ENCODE peak calls at places on chromosomes 11 and 22, in four cellular contexts. F, N, V and U are unnamed samples.

GRCh38 chr11:126403039-126403438 is 47.6 kb downstream of the ST3GAL4 start:
- DNase-seq in F (no peak), N (no peak), V (no peak), U (no peak)

GRCh38 chr11:123594188-123594901 is 60.1 kb downstream of the SCN3B start:
- DNase-seq in F (no peak), N (no peak), V (no peak), U (no peak)

GRCh38 chr11:134654161-134654915 is 242.3 kb upstream of the B3GAT1 start:
- DNase-seq in F (no peak), N (no peak), V (peak; percentile 35), U (no peak)

GRCh38 chr22:18955696-18956095 is 19.6 kb upstream of the PRODH start:
- DNase-seq in F (no peak), N (peak; percentile 63), V (no peak), U (no peak)

GRCh38 chr11:17407575-17407974 is 19.1 kb upstream of the KCNJ11 start:
- DNase-seq in F (no peak), N (no peak), V (no peak), U (no peak)

GRCh38 chr22:49161002-49161850 is 666.4 kb downstream of the BRD1 start:
- DNase-seq in F (no peak), N (peak; percentile 72), V (no peak), U (no peak)

GRCh38 chr22:47575291-47575690 is 812.8 kb downstream of the TBC1D22A start:
- DNase-seq in F (no peak), N (peak; percentile 32), V (no peak), U (no peak)

GRCh38 chr11:22795914-22796313 is 33.7 kb downstream of the SVIP start:
- DNase-seq in F (no peak), N (no peak), V (no peak), U (no peak)

GRCh38 chr11:2810401-2811205 is 75.0 kb downstream of the CDKN1C start:
- DNase-seq in F (no peak), N (peak; percentile 71), V (no peak), U (no peak)

GRCh38 chr11:2796091-2796490 is 89.5 kb downstream of the CDKN1C start:
- DNase-seq in F (no peak), N (peak; percentile 52), V (no peak), U (no peak)

GRCh38 chr11:123203934-123204333 is 8.9 kb upstream of the CLMP start:
- DNase-seq in F (no peak), N (no peak), V (no peak), U (no peak)

GRCh38 chr11:75450826-75451783 is 18.1 kb upstream of the KLHL35 start:
- DNase-seq in F (no peak), N (no peak), V (peak; percentile 41), U (no peak)

GRCh38 chr11:19444231-19444630 is 203.5 kb upstream of the E2F8 start:
- DNase-seq in F (no peak), N (no peak), V (no peak), U (no peak)

GRCh38 chr11:14078941-14079522 is 116.5 kb downstream of the SPON1 start:
- DNase-seq in F (no peak), N (no peak), V (peak; percentile 24), U (no peak)

GRCh38 chr22:41248314-41248713 is 7.6 kb upstream of the CHADL start:
- DNase-seq in F (no peak), N (no peak), V (no peak), U (no peak)

GRCh38 chr11:43693731-43694130 is 13.2 kb downstream of the HSD17B12 start:
- DNase-seq in F (no peak), N (no peak), V (no peak), U (no peak)

GRCh38 chr11:16605440-16605970 is 132.9 kb upstream of the C11orf58 start:
- DNase-seq in F (peak; percentile 36), N (no peak), V (no peak), U (peak; percentile 16)

GRCh38 chr22:42719133-42719532 is 1.5 kb downstream of the A4GALT start:
- DNase-seq in F (no peak), N (no peak), V (no peak), U (no peak)

GRCh38 chr11:65111159-65111536 is 524 bp upstream of the TM7SF2 start:
- DNase-seq in F (no peak), N (no peak), V (no peak), U (no peak)

GRCh38 chr11:44877908-44878459 is 72.7 kb downstream of the TP53I11 start:
- DNase-seq in F (no peak), N (no peak), V (no peak), U (no peak)

GRCh38 chr11:70491696-70492472 is 93.6 kb downstream of the CTTN start:
- DNase-seq in F (no peak), N (peak; percentile 67), V (no peak), U (no peak)

GRCh38 chr11:13119928-13120520 is 110.9 kb downstream of the RASSF10 start:
- DNase-seq in F (no peak), N (no peak), V (no peak), U (no peak)

GRCh38 chr22:16914006-16914405 is 88.8 kb upstream of the XKR3 start:
- DNase-seq in F (no peak), N (no peak), V (no peak), U (peak; percentile 40)

GRCh38 chr11:66491315-66491935 is 11.2 kb downstream of the DPP3 start:
- DNase-seq in F (no peak), N (no peak), V (no peak), U (no peak)

GRCh38 chr11:90884181-90884580 is 661.3 kb upstream of the CHORDC1 start:
- DNase-seq in F (no peak), N (no peak), V (no peak), U (no peak)